ENCODE peak calls at places on chromosomes 6 and 20, in five cellular contexts. Z is trophoblast cell, T is mesendoderm, I is neuronal stem cell, W is IMR-90. L is an unnamed sample.

GRCh38 chr6:18795726-18796125 is 408.6 kb downstream of the RNF144B start:
- DNase-seq in I (no peak), W (no peak), Z (no peak), T (peak), L (no peak)

GRCh38 chr6:16206595-16207037 is 31.8 kb upstream of the GMPR start:
- DNase-seq in T (peak), W (peak), I (peak), Z (peak), L (peak)

GRCh38 chr6:90469906-90470305 is 117.0 kb downstream of the MAP3K7 start:
- DNase-seq in T (no peak), Z (no peak), I (no peak), W (no peak), L (no peak)

GRCh38 chr20:4150095-4150492 is 134.7 kb upstream of the RNF24 start:
- DNase-seq in W (peak), T (no peak), Z (no peak), I (no peak), L (no peak)

GRCh38 chr6:6863957-6864639 is 243.7 kb upstream of the RREB1 start:
- DNase-seq in I (no peak), W (no peak), T (no peak), Z (no peak), L (no peak)

GRCh38 chr6:5208491-5208890 is 52.3 kb downstream of the LYRM4 start:
- DNase-seq in W (peak), T (no peak), Z (peak), I (no peak), L (no peak)

GRCh38 chr6:1255646-1256365 is 56.1 kb upstream of the FOXQ1 start:
- DNase-seq in I (no peak), Z (no peak), T (peak), W (peak), L (no peak)

GRCh38 chr20:44324343-44324742 is 12.5 kb upstream of the R3HDML start:
- DNase-seq in W (no peak), Z (no peak), I (no peak), T (no peak), L (no peak)

GRCh38 chr6:15715060-15715459 is 52.2 kb upstream of the DTNBP1 start:
- DNase-seq in Z (no peak), T (no peak), I (no peak), W (no peak), L (no peak)

GRCh38 chr6:68967549-68968300 is 332.6 kb downstream of the ADGRB3 start:
- DNase-seq in Z (peak), W (peak), I (peak), T (peak), L (peak)

GRCh38 chr20:44247676-44248419 is 740 bp downstream of the GDAP1L1 start:
- DNase-seq in Z (peak), T (peak), W (peak), I (peak), L (peak)

GRCh38 chr20:14219801-14220461 is 117.5 kb downstream of the FLRT3 start:
- DNase-seq in T (peak), W (no peak), Z (no peak), I (no peak), L (peak)

GRCh38 chr20:53028337-53029007 is 56.3 kb downstream of the TSHZ2 start:
- DNase-seq in Z (no peak), I (no peak), W (no peak), T (no peak), L (no peak)

GRCh38 chr6:43308101-43308989 is at the start of gene CRIP3:
- DNase-seq in T (peak), Z (peak), W (no peak), I (peak), L (peak)

GRCh38 chr6:43461936-43462335 is 6.6 kb upstream of the DLK2 start:
- DNase-seq in I (no peak), T (no peak), W (no peak), Z (no peak), L (no peak)

GRCh38 chr20:38172344-38172743 is 7.3 kb upstream of the TGM2 start:
- DNase-seq in T (no peak), I (no peak), Z (no peak), W (peak), L (no peak)

GRCh38 chr6:109901976-109902375 is 76.1 kb upstream of the GPR6 start:
- DNase-seq in Z (no peak), T (no peak), W (no peak), I (no peak), L (no peak)

GRCh38 chr20:47610247-47610944 is 108.7 kb downstream of the NCOA3 start:
- DNase-seq in Z (peak), I (no peak), T (peak), W (peak), L (no peak)

GRCh38 chr6:157396026-157396425 is 15.0 kb downstream of the ZDHHC14 start:
- DNase-seq in I (no peak), W (no peak), T (no peak), Z (no peak), L (no peak)

GRCh38 chr6:142537612-142538478 is 236.0 kb downstream of the ADGRG6 start:
- DNase-seq in I (no peak), Z (peak), W (peak), T (peak), L (peak)

GRCh38 chr6:34260576-34261267 is 11.9 kb upstream of the SMIM29 start:
- DNase-seq in Z (no peak), I (no peak), W (no peak), T (no peak), L (no peak)

GRCh38 chr6:120774275-120774674 is 560.0 kb downstream of the TBC1D32 start:
- DNase-seq in W (no peak), I (no peak), T (peak), Z (peak), L (no peak)

GRCh38 chr6:133128191-133128590 is 113.0 kb upstream of the EYA4 start:
- DNase-seq in I (no peak), W (peak), T (peak), Z (no peak), L (no peak)

GRCh38 chr6:170295519-170296422 is 4.9 kb upstream of the DLL1 start:
- DNase-seq in T (peak), W (no peak), I (peak), Z (peak), L (peak)

GRCh38 chr6:168060521-168060931 is 18.5 kb downstream of the FRMD1 start:
- DNase-seq in Z (peak), I (peak), W (peak), T (peak), L (peak)

GRCh38 chr20:42150230-42150629 is 532.1 kb upstream of the CHD6 start:
- DNase-seq in Z (no peak), I (no peak), W (no peak), T (no peak), L (no peak)

GRCh38 chr6:17871836-17872235 is 115.6 kb downstream of the KIF13A start:
- DNase-seq in Z (no peak), I (no peak), T (no peak), W (no peak), L (no peak)

GRCh38 chr6:146913842-146914562 is 290.2 kb upstream of the STXBP5 start:
- DNase-seq in W (peak), T (peak), Z (peak), I (peak), L (peak)

GRCh38 chr6:139482184-139482751 is 107.8 kb upstream of the CITED2 start:
- DNase-seq in W (no peak), T (no peak), I (no peak), Z (no peak), L (no peak)
- H3K18ac ChIP-seq in W (no peak), T (peak), I (no peak), Z (no peak), L (no peak)

GRCh38 chr20:36092424-36093024 is 62.0 kb upstream of the EPB41L1 start:
- DNase-seq in Z (peak), W (no peak), I (peak), T (peak), L (peak)
- H3K18ac ChIP-seq in Z (peak), W (no peak), I (peak), T (peak), L (no peak)

GRCh38 chr20:584375-585301 is 25.5 kb downstream of the TCF15 start:
- DNase-seq in T (peak), W (no peak), Z (no peak), I (no peak), L (no peak)
- H3K18ac ChIP-seq in T (no peak), W (no peak), Z (no peak), I (no peak), L (no peak)

GRCh38 chr6:166757226-166758135 is 130.4 kb upstream of the RPS6KA2 start:
- DNase-seq in I (no peak), T (peak), Z (no peak), W (peak), L (no peak)
- H3K18ac ChIP-seq in I (peak), T (no peak), Z (no peak), W (no peak), L (no peak)

GRCh38 chr6:21595951-21596378 is 2.4 kb downstream of the SOX4 start:
- DNase-seq in T (peak), W (no peak), Z (no peak), I (no peak), L (no peak)
- H3K18ac ChIP-seq in T (peak), W (peak), Z (peak), I (peak), L (peak)